ENCODE peak calls at places on chromosomes 12 and 14, in seven cellular contexts. C is keratinocyte, Q is H1, P is astrocyte, J is hepatocyte, L is HepG2, H is PC-3. W is an unnamed sample.

GRCh38 chr14:96938946-96939345 is 141.8 kb downstream of the VRK1 start:
- DNase-seq in C (no peak), Q (no peak), P (no peak), J (no peak), L (no peak), H (no peak), W (no peak)

GRCh38 chr14:49636866-49637265 is 1.8 kb upstream of the DNAAF2 start:
- DNase-seq in C (no peak), Q (no peak), P (no peak), J (no peak), L (no peak), H (no peak), W (no peak)

GRCh38 chr12:71746983-71747611 is 7.6 kb upstream of the RAB21 start:
- DNase-seq in C (no peak), Q (no peak), P (peak), J (peak), L (peak), H (peak), W (peak)

GRCh38 chr12:50317198-50317597 is 33.9 kb upstream of the LIMA1 start:
- DNase-seq in C (no peak), Q (no peak), P (no peak), J (no peak), L (no peak), H (peak), W (no peak)

GRCh38 chr14:55851301-55851700 is 266.9 kb upstream of the PELI2 start:
- DNase-seq in C (no peak), Q (no peak), P (no peak), J (no peak), L (no peak), H (no peak), W (no peak)

GRCh38 chr12:131202592-131203378 is 249.1 kb downstream of the ADGRD1 start:
- DNase-seq in C (no peak), Q (no peak), P (no peak), J (no peak), L (no peak), H (no peak), W (no peak)

GRCh38 chr12:9405861-9406563 is 197.8 kb upstream of the PZP start:
- DNase-seq in C (no peak), Q (no peak), P (no peak), J (no peak), L (no peak), H (no peak), W (no peak)

GRCh38 chr14:57930241-57930975 is 64.5 kb upstream of the SLC35F4 start:
- DNase-seq in C (no peak), Q (no peak), P (no peak), J (no peak), L (no peak), H (no peak), W (no peak)

GRCh38 chr14:59126714-59127436 is 61.6 kb upstream of the DAAM1 start:
- DNase-seq in C (no peak), Q (no peak), P (peak), J (peak), L (peak), H (peak), W (peak)

GRCh38 chr14:32251530-32251929 is 48.5 kb upstream of the RNU6-8 start:
- DNase-seq in C (no peak), Q (no peak), P (no peak), J (no peak), L (no peak), H (no peak), W (peak)

GRCh38 chr14:29806124-29806517 is 121.5 kb downstream of the PRKD1 start:
- DNase-seq in C (no peak), Q (no peak), P (no peak), J (no peak), L (no peak), H (no peak), W (no peak)

GRCh38 chr12:131134523-131135310 is 181.0 kb downstream of the ADGRD1 start:
- DNase-seq in C (no peak), Q (no peak), P (no peak), J (no peak), L (no peak), H (no peak), W (no peak)

GRCh38 chr12:108131657-108132126 is 2.6 kb downstream of the WSCD2 start:
- DNase-seq in C (no peak), Q (no peak), P (no peak), J (no peak), L (no peak), H (no peak), W (no peak)

GRCh38 chr14:50734950-50735697 is 67.0 kb upstream of the SAV1 start:
- DNase-seq in C (no peak), Q (no peak), P (no peak), J (no peak), L (no peak), H (peak), W (peak)

GRCh38 chr12:52444647-52445595 is 7.0 kb downstream of the KRT6B start:
- DNase-seq in C (no peak), Q (no peak), P (peak), J (no peak), L (no peak), H (peak), W (no peak)

GRCh38 chr12:108734200-108734906 is 3.0 kb upstream of the CORO1C start:
- DNase-seq in C (peak), Q (no peak), P (peak), J (peak), L (peak), H (peak), W (peak)

GRCh38 chr14:75469606-75470237 is 41.9 kb downstream of the JDP2 start:
- DNase-seq in C (no peak), Q (no peak), P (no peak), J (no peak), L (no peak), H (peak), W (no peak)

GRCh38 chr14:30108975-30109700 is 181.5 kb upstream of the PRKD1 start:
- DNase-seq in C (no peak), Q (no peak), P (peak), J (no peak), L (no peak), H (no peak), W (peak)

GRCh38 chr12:108914031-108914630 is 34.2 kb downstream of the DAO start:
- DNase-seq in C (no peak), Q (no peak), P (peak), J (no peak), L (no peak), H (peak), W (peak)

GRCh38 chr14:85106491-85106890 is 423.5 kb upstream of the FLRT2 start:
- DNase-seq in C (no peak), Q (no peak), P (no peak), J (no peak), L (no peak), H (no peak), W (no peak)
- TF ChIP-seq EZH2 in C (no peak), Q (no peak), P (no peak), J (no peak), L (no peak), H (no peak), W (no peak)

GRCh38 chr12:106302401-106303201 is at the start of gene TCP11L2:
- DNase-seq in C (no peak), Q (no peak), P (peak), J (peak), L (peak), H (peak), W (peak)

GRCh38 chr12:106303202-106303820 is 778 bp downstream of the TCP11L2 start:
- DNase-seq in C (no peak), Q (no peak), P (peak), J (peak), L (peak), H (peak), W (peak)

GRCh38 chr12:106300761-106301160 is 1.8 kb upstream of the TCP11L2 start:
- DNase-seq in C (no peak), Q (no peak), P (no peak), J (peak), L (peak), H (peak), W (no peak)

GRCh38 chr12:106301241-106301610 is 1.3 kb upstream of the TCP11L2 start:
- DNase-seq in C (no peak), Q (no peak), P (peak), J (no peak), L (no peak), H (no peak), W (no peak)

DNA sequence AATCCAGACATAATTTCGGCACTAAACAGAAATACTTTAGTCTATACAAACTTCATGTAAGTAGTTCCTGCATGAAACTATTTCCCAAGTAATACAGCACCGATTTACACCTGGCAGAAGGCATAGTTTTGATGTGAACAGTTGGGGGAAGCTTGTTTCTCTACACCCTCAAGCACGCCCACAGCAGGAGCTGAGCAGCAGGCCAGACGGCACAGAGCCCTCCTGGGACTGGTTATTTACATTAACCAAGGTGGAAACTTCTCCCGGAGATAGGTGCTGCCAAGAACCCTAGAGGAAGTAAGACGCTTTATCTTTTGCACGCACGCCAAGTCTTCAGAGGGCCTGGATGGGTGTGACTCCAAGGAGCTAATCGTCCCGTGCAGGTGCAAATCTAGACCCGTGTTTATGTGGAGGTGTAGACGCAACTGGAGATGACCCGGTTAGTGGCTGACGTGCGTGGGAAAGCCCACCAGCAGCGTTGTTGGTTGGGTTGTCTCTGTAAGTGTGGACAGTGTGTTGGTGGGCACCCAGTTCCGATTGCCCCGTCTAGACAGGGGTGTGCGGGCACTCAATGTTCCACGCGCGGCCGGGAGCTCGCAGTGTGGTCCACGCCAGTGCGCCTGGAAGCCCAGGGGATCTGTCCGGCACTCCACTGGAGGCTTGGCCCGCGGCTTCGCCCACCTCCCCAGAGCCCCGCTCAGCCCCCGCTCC is 767 bp upstream of the TCP11L2 start:
- DNase-seq in C (no peak), Q (peak), P (peak), J (peak), L (no peak), H (peak), W (peak)
- TF ChIP-seq EZH2 in C (no peak), Q (no peak), P (no peak), J (no peak), L (no peak), H (no peak), W (no peak)

GRCh38 chr14:77917802-77918201 is 117.9 kb downstream of the ADCK1 start:
- DNase-seq in C (no peak), Q (no peak), P (no peak), J (no peak), L (no peak), H (no peak), W (no peak)
- TF ChIP-seq EZH2 in C (no peak), Q (no peak), P (no peak), J (no peak), L (no peak), H (no peak), W (no peak)

DNA sequence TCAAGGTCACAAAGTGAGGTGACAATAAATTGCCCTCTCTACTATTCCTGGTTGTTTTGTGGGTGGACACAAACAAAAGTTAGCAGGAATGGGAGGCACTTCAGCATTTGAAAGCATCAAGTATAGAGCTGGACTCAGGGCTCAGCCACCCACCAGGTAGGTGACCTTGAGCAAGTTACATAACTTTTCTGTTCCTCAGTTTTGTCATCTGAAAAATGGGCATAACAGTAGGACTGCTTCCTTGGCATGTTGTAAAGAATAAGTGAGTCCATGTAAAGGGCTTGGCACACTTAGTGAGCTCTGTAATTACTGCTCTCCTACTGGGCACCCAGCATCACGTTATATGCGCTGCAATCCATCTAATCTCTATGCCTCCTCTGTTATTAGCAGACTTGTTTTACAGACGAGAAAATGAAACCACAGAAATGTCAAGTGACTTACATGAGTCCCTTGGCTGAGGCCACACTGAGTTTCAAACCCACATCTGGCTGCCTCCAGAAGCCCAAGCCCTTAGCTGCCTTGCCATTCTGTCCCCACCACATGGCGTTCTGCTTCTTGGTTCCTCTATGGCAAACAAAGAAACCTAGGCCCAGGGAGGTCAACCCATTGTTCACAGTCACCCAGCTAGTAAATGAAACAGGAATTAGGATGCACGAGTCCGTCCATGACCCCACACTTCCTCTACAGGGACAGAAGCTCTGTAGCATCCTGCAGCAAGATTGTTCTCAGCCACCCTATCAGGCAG is 63.2 kb upstream of the SLC24A4 start:
- DNase-seq in C (no peak), Q (no peak), P (no peak), J (no peak), L (no peak), H (no peak), W (no peak)
- TF ChIP-seq EZH2 in C (no peak), Q (no peak), P (no peak), J (no peak), L (no peak), H (no peak), W (no peak)

GRCh38 chr14:77991128-77991772 is 178.9 kb upstream of the NRXN3 start:
- DNase-seq in C (no peak), Q (no peak), P (no peak), J (no peak), L (peak), H (no peak), W (no peak)

GRCh38 chr14:77988096-77988870 is 181.9 kb upstream of the NRXN3 start:
- DNase-seq in C (no peak), Q (no peak), P (peak), J (no peak), L (no peak), H (no peak), W (peak)

GRCh38 chr14:77986808-77987207 is 183.4 kb upstream of the NRXN3 start:
- DNase-seq in C (no peak), Q (no peak), P (no peak), J (no peak), L (no peak), H (no peak), W (peak)

GRCh38 chr14:77989441-77989891 is 180.7 kb upstream of the NRXN3 start:
- DNase-seq in C (no peak), Q (no peak), P (no peak), J (no peak), L (no peak), H (no peak), W (peak)

DNA sequence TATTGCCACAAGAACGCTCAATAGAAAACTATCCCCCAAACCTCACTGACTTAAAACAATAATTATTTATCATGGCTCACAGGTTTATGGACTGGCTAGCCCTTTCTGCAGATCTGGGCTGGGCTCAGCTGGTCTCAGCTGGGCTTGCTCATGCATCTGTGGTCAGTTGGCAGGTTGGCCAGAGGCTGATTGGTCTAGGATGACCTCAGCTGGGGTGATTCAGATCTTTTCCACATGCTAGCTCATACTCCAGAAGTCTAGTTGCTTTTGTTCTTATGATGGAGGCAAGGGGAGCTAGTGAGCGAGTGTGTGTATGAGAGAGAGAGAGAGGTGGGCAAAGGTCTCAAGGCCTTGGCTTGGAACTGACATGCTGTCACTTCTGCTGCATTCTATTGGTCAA is 181.2 kb upstream of the NRXN3 start:
- DNase-seq in C (no peak), Q (no peak), P (peak), J (no peak), L (peak), H (peak), W (peak)
- TF ChIP-seq EZH2 in C (no peak), Q (no peak), P (no peak), J (no peak), L (no peak), H (no peak), W (no peak)

GRCh38 chr14:35531960-35532747 is 1.8 kb upstream of the INSM2 start:
- DNase-seq in C (no peak), Q (no peak), P (no peak), J (no peak), L (no peak), H (no peak), W (no peak)

GRCh38 chr14:35534130-35534883 is at the start of gene INSM2:
- DNase-seq in C (no peak), Q (no peak), P (no peak), J (no peak), L (no peak), H (no peak), W (no peak)

GRCh38 chr14:35532783-35533356 is 1.1 kb upstream of the INSM2 start:
- DNase-seq in C (no peak), Q (no peak), P (no peak), J (no peak), L (no peak), H (no peak), W (no peak)

GRCh38 chr14:35534884-35535793 is 1.2 kb downstream of the INSM2 start:
- DNase-seq in C (no peak), Q (no peak), P (peak), J (peak), L (peak), H (peak), W (peak)

DNA sequence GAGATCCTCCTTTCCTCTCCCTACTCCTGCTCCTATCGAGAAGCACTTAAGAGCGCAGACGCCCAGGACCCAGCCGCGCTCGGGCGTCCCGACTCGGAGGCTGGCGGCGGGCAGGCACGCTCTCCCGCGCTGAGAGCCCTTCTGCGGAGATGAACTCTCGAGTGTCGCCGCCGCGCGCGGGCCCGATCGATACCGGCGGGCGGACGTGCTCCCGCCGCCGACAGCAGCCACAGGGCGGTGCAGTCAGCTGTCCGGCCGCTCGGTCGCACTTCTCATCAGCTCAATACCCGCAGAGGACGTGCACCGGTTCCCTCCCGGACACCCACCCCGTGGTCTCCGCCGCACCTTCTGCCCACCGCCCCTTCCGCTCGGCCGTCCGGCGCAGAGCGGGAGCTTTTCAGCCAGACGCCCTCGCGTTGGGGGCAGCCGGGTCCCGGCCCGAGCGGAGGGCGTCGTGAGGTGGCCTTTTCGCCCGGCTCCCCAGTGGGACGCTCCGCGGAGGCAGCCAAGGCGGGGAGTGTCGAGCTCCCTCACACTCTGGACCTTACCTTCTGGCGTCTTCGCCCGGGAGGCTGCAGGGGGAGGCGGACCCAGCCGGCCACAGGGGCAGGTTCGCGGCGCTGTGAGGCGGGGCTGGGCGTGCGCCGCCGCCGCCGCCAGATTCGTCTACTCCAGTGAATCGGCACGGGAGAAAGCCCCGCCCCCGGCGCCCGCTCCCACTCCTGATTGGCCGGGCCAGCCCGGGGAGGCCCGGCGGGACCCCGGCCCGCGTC is 421 bp upstream of the INSM2 start:
- DNase-seq in C (no peak), Q (no peak), P (peak), J (peak), L (peak), H (peak), W (peak)
- TF ChIP-seq EZH2 in C (peak), Q (peak), P (peak), J (peak), L (peak), H (peak), W (peak)

DNA sequence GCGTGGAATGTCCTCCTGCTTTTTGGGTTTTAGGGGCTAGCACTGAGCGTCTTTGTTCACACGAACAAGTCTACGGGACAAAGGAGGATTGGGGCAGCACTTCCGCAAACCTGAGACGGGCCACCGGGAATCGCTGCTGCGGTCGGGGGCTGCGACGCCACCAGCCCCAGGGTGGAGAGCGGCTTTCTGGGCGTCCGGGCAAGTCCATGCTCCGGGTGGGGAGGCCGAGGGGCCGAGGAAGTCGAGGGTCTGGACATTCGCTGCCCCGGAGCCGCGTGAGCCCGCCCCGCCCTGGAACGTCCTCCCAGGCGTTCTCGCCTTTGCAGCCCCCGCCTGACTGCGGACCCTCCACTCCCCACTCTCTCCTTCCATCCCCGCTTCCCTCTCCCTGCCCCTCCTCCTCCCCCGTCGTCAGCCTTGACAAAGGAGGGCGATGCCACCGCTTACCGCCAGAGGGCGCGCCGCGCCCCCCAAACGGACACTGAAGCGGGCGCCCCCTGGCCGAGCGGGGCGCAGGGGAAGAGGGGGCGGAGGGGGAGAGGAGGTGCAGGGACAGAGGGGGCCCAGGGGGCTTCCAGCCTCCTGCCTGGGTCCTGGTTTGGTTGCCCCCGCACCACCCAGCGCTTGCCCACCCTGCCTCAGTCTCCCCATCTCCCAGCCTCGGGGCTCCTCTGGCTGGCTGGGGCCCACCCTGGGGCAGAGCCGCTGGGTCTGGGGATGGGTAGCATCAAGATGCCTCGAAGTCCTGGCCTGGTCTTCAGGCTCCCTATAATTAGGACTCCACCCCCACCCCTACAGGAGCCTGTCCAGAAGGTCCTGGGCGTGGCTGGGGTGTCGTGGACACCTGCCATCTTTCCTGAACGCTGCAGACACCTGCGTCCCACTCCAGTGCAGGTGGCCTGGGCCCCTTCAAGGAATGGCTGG is 39.1 kb upstream of the INF2 start:
- DNase-seq in C (no peak), Q (peak), P (no peak), J (peak), L (peak), H (peak), W (peak)
- TF ChIP-seq EZH2 in C (no peak), Q (peak), P (no peak), J (no peak), L (no peak), H (no peak), W (no peak)

GRCh38 chr12:83470749-83471148 is 784.0 kb downstream of the TMTC2 start:
- DNase-seq in C (no peak), Q (no peak), P (no peak), J (peak), L (no peak), H (no peak), W (no peak)
- TF ChIP-seq EZH2 in C (no peak), Q (no peak), P (no peak), J (no peak), L (no peak), H (no peak), W (no peak)

W was measured in fibroblast of lung.